ENCODE peak calls at places on chromosomes 1 and 21, in eight cellular contexts. U, X, G, W, E, K, L and V are unnamed samples.

GRCh38 chr1:28365864-28366263 is 3.7 kb upstream of the PHACTR4 start:
- DNase-seq in U (no peak), X (no peak), G (no peak), W (no peak), E (no peak), K (no peak), L (no peak), V (no peak)

GRCh38 chr1:83583351-83584014 is 415.4 kb downstream of the TTLL7 start:
- DNase-seq in U (no peak), X (no peak), G (no peak), W (no peak), E (no peak), K (no peak), L (no peak), V (no peak)

GRCh38 chr1:222792744-222793143 is 22.1 kb upstream of the DISP1 start:
- DNase-seq in U (peak; percentile 49), X (no peak), G (peak; percentile 45), W (no peak), E (no peak), K (no peak), L (no peak), V (no peak)

GRCh38 chr1:25568834-25569598 is 25.6 kb downstream of the LDLRAP1 start:
- DNase-seq in U (no peak), X (no peak), G (no peak), W (no peak), E (peak; percentile 49), K (no peak), L (no peak), V (peak; percentile 65)

GRCh38 chr1:231315887-231316286 is 21.8 kb downstream of the EXOC8 start:
- DNase-seq in U (peak; percentile 41), X (peak; percentile 19), G (peak; percentile 83), W (peak; percentile 49), E (no peak), K (peak; percentile 37), L (peak; percentile 9), V (no peak)

GRCh38 chr1:220827445-220828210 is 40.9 kb downstream of the MTARC1 start:
- DNase-seq in U (no peak), X (no peak), G (no peak), W (no peak), E (no peak), K (no peak), L (no peak), V (no peak)

GRCh38 chr1:245956225-245956624 is 550.9 kb downstream of the SMYD3 start:
- DNase-seq in U (no peak), X (no peak), G (no peak), W (no peak), E (no peak), K (no peak), L (no peak), V (no peak)

GRCh38 chr1:246295968-246296367 is 211.1 kb downstream of the SMYD3 start:
- DNase-seq in U (no peak), X (no peak), G (no peak), W (no peak), E (no peak), K (peak; percentile 44), L (no peak), V (no peak)

GRCh38 chr1:153364766-153365678 is 7.4 kb downstream of the S100A9 start:
- DNase-seq in U (no peak), X (no peak), G (no peak), W (no peak), E (no peak), K (no peak), L (no peak), V (no peak)

GRCh38 chr1:18362150-18362549 is 118.6 kb upstream of the KLHDC7A start:
- DNase-seq in U (no peak), X (no peak), G (no peak), W (no peak), E (no peak), K (no peak), L (no peak), V (no peak)

GRCh38 chr1:174913225-174913903 is 86.4 kb upstream of the CACYBP start:
- DNase-seq in U (no peak), X (no peak), G (no peak), W (no peak), E (no peak), K (no peak), L (no peak), V (no peak)

GRCh38 chr1:7471836-7472235 is 299.3 kb upstream of the VAMP3 start:
- DNase-seq in U (no peak), X (no peak), G (no peak), W (no peak), E (no peak), K (no peak), L (no peak), V (no peak)

GRCh38 chr1:162236201-162236600 is 140.5 kb downstream of the SPATA46 start:
- DNase-seq in U (no peak), X (no peak), G (no peak), W (no peak), E (no peak), K (no peak), L (no peak), V (no peak)

GRCh38 chr1:40396420-40396819 is 22.9 kb downstream of the SMAP2 start:
- DNase-seq in U (no peak), X (no peak), G (no peak), W (no peak), E (no peak), K (no peak), L (no peak), V (no peak)

GRCh38 chr21:42171091-42172053 is 47.6 kb upstream of the ABCG1 start:
- DNase-seq in U (no peak), X (no peak), G (no peak), W (peak; percentile 56), E (peak; percentile 65), K (peak; percentile 67), L (peak; percentile 68), V (peak; percentile 71)

GRCh38 chr1:87794788-87795614 is 466.3 kb downstream of the LMO4 start:
- DNase-seq in U (no peak), X (no peak), G (no peak), W (no peak), E (no peak), K (no peak), L (no peak), V (no peak)

GRCh38 chr1:168767885-168768584 is 39.0 kb upstream of the DPT start:
- DNase-seq in U (no peak), X (no peak), G (no peak), W (peak; percentile 29), E (peak; percentile 23), K (peak; percentile 49), L (peak; percentile 65), V (no peak)

GRCh38 chr1:183205196-183205781 is 19.2 kb downstream of the LAMC2 start:
- DNase-seq in U (no peak), X (no peak), G (no peak), W (no peak), E (no peak), K (no peak), L (no peak), V (no peak)

GRCh38 chr1:7589080-7589735 is 181.9 kb upstream of the VAMP3 start:
- DNase-seq in U (no peak), X (no peak), G (no peak), W (no peak), E (no peak), K (no peak), L (no peak), V (no peak)

GRCh38 chr1:39754026-39754569 is 15.4 kb downstream of the PPIE start:
- DNase-seq in U (no peak), X (no peak), G (no peak), W (no peak), E (no peak), K (no peak), L (no peak), V (no peak)

GRCh38 chr1:230808268-230808872 is 60.0 kb downstream of the C1orf198 start:
- DNase-seq in U (no peak), X (no peak), G (no peak), W (no peak), E (no peak), K (no peak), L (no peak), V (no peak)

GRCh38 chr1:28417441-28418277 is 48.1 kb downstream of the PHACTR4 start:
- DNase-seq in U (no peak), X (no peak), G (no peak), W (no peak), E (no peak), K (no peak), L (no peak), V (no peak)

GRCh38 chr1:233367057-233367759 is 39.7 kb downstream of the MAP3K21 start:
- DNase-seq in U (no peak), X (no peak), G (no peak), W (no peak), E (no peak), K (no peak), L (no peak), V (no peak)

GRCh38 chr1:151143986-151144385 is 2.4 kb downstream of the SEMA6C start:
- DNase-seq in U (no peak), X (no peak), G (no peak), W (no peak), E (no peak), K (no peak), L (peak; percentile 50), V (no peak)

GRCh38 chr1:29474274-29474824 is 238.0 kb downstream of the PTPRU start:
- DNase-seq in U (no peak), X (no peak), G (no peak), W (no peak), E (no peak), K (peak; percentile 27), L (no peak), V (no peak)